ENCODE peak calls at places on chromosomes 3 and 15, in five cellular contexts. One of them, this sample, is unnamed.

GRCh38 chr15:57611938-57612337 is 20.2 kb downstream of the MYZAP start:
- DNase-seq in WERI-Rb-1: no peak
- DNase-seq in NCI-H2029 treated with DMSO at 0.1 percent for 48 hours: no peak
- DNase-seq in activated T-cell treated with anti-CD3 and anti-CD28 coated beads for 1 hour: no peak
- DNase-seq in NCI-H187: no peak
- DNase-seq in this sample: no peak

GRCh38 chr15:100726426-100727190 is 124.2 kb downstream of the ASB7 start:
- DNase-seq in WERI-Rb-1: no peak
- DNase-seq in NCI-H187: no peak
- DNase-seq in activated T-cell treated with anti-CD3 and anti-CD28 coated beads for 1 hour: no peak
- DNase-seq in NCI-H2029 treated with DMSO at 0.1 percent for 48 hours: no peak
- DNase-seq in this sample: no peak

GRCh38 chr3:159762238-159762637 is 226.4 kb upstream of the IL12A start:
- DNase-seq in WERI-Rb-1: no peak
- DNase-seq in activated T-cell treated with anti-CD3 and anti-CD28 coated beads for 1 hour: no peak
- DNase-seq in NCI-H187: no peak
- DNase-seq in NCI-H2029 treated with DMSO at 0.1 percent for 48 hours: no peak
- DNase-seq in this sample: no peak

GRCh38 chr3:153634683-153635082 is 472.7 kb downstream of the RAP2B start:
- DNase-seq in NCI-H187: no peak
- DNase-seq in NCI-H2029 treated with DMSO at 0.1 percent for 48 hours: no peak
- DNase-seq in WERI-Rb-1: no peak
- DNase-seq in activated T-cell treated with anti-CD3 and anti-CD28 coated beads for 1 hour: no peak
- DNase-seq in this sample: no peak

GRCh38 chr3:129369711-129370110 is 58.7 kb downstream of the EFCAB12 start:
- DNase-seq in NCI-H2029 treated with DMSO at 0.1 percent for 48 hours: no peak
- DNase-seq in WERI-Rb-1: no peak
- DNase-seq in activated T-cell treated with anti-CD3 and anti-CD28 coated beads for 1 hour: no peak
- DNase-seq in NCI-H187: no peak
- DNase-seq in this sample: no peak

GRCh38 chr3:57164606-57165573 is at the start of gene IL17RD:
- DNase-seq in NCI-H2029 treated with DMSO at 0.1 percent for 48 hours: peak
- DNase-seq in activated T-cell treated with anti-CD3 and anti-CD28 coated beads for 1 hour: peak
- DNase-seq in WERI-Rb-1: peak
- DNase-seq in NCI-H187: peak
- DNase-seq in this sample: peak

GRCh38 chr3:169410430-169410829 is 253.1 kb downstream of the MECOM start:
- DNase-seq in activated T-cell treated with anti-CD3 and anti-CD28 coated beads for 1 hour: no peak
- DNase-seq in NCI-H187: no peak
- DNase-seq in WERI-Rb-1: no peak
- DNase-seq in NCI-H2029 treated with DMSO at 0.1 percent for 48 hours: no peak
- DNase-seq in this sample: no peak

GRCh38 chr3:133691410-133692107 is 29.8 kb upstream of the TOPBP1 start:
- DNase-seq in NCI-H2029 treated with DMSO at 0.1 percent for 48 hours: no peak
- DNase-seq in activated T-cell treated with anti-CD3 and anti-CD28 coated beads for 1 hour: no peak
- DNase-seq in NCI-H187: no peak
- DNase-seq in WERI-Rb-1: no peak
- DNase-seq in this sample: no peak

GRCh38 chr3:51712963-51713362 is 6.1 kb downstream of the GRM2 start:
- DNase-seq in NCI-H2029 treated with DMSO at 0.1 percent for 48 hours: no peak
- DNase-seq in NCI-H187: no peak
- DNase-seq in WERI-Rb-1: no peak
- DNase-seq in activated T-cell treated with anti-CD3 and anti-CD28 coated beads for 1 hour: no peak
- DNase-seq in this sample: no peak

GRCh38 chr3:155603302-155603701 is 141.6 kb downstream of the PLCH1 start:
- DNase-seq in activated T-cell treated with anti-CD3 and anti-CD28 coated beads for 1 hour: no peak
- DNase-seq in NCI-H187: no peak
- DNase-seq in NCI-H2029 treated with DMSO at 0.1 percent for 48 hours: no peak
- DNase-seq in WERI-Rb-1: no peak
- DNase-seq in this sample: no peak

GRCh38 chr15:100973351-100974034 is 54.3 kb downstream of the LRRK1 start:
- DNase-seq in WERI-Rb-1: no peak
- DNase-seq in NCI-H2029 treated with DMSO at 0.1 percent for 48 hours: no peak
- DNase-seq in NCI-H187: no peak
- DNase-seq in activated T-cell treated with anti-CD3 and anti-CD28 coated beads for 1 hour: no peak
- DNase-seq in this sample: no peak

GRCh38 chr3:141275032-141275422 is 43.4 kb downstream of the PXYLP1 start:
- DNase-seq in NCI-H2029 treated with DMSO at 0.1 percent for 48 hours: no peak
- DNase-seq in activated T-cell treated with anti-CD3 and anti-CD28 coated beads for 1 hour: no peak
- DNase-seq in NCI-H187: no peak
- DNase-seq in WERI-Rb-1: no peak
- DNase-seq in this sample: no peak

GRCh38 chr3:112437146-112438022 is 61.9 kb downstream of the BTLA start:
- DNase-seq in activated T-cell treated with anti-CD3 and anti-CD28 coated beads for 1 hour: no peak
- DNase-seq in NCI-H2029 treated with DMSO at 0.1 percent for 48 hours: no peak
- DNase-seq in WERI-Rb-1: no peak
- DNase-seq in NCI-H187: no peak
- DNase-seq in this sample: no peak

GRCh38 chr3:4582634-4583033 is 89.5 kb downstream of the ITPR1 start:
- DNase-seq in NCI-H2029 treated with DMSO at 0.1 percent for 48 hours: no peak
- DNase-seq in WERI-Rb-1: no peak
- DNase-seq in NCI-H187: no peak
- DNase-seq in activated T-cell treated with anti-CD3 and anti-CD28 coated beads for 1 hour: no peak
- DNase-seq in this sample: no peak

GRCh38 chr3:76554717-76555116 is 485.2 kb upstream of the ROBO2 start:
- DNase-seq in WERI-Rb-1: no peak
- DNase-seq in activated T-cell treated with anti-CD3 and anti-CD28 coated beads for 1 hour: no peak
- DNase-seq in NCI-H187: no peak
- DNase-seq in NCI-H2029 treated with DMSO at 0.1 percent for 48 hours: no peak
- DNase-seq in this sample: no peak

GRCh38 chr3:154243353-154243752 is 80.9 kb downstream of the DHX36 start:
- DNase-seq in activated T-cell treated with anti-CD3 and anti-CD28 coated beads for 1 hour: no peak
- DNase-seq in WERI-Rb-1: no peak
- DNase-seq in NCI-H2029 treated with DMSO at 0.1 percent for 48 hours: no peak
- DNase-seq in NCI-H187: no peak
- DNase-seq in this sample: no peak

GRCh38 chr3:10747341-10747740 is 68.7 kb upstream of the SLC6A11 start:
- DNase-seq in WERI-Rb-1: no peak
- DNase-seq in NCI-H2029 treated with DMSO at 0.1 percent for 48 hours: no peak
- DNase-seq in NCI-H187: no peak
- DNase-seq in activated T-cell treated with anti-CD3 and anti-CD28 coated beads for 1 hour: no peak
- DNase-seq in this sample: no peak

GRCh38 chr3:123759311-123759710 is 124.8 kb downstream of the MYLK start:
- DNase-seq in NCI-H2029 treated with DMSO at 0.1 percent for 48 hours: no peak
- DNase-seq in WERI-Rb-1: no peak
- DNase-seq in activated T-cell treated with anti-CD3 and anti-CD28 coated beads for 1 hour: no peak
- DNase-seq in NCI-H187: no peak
- DNase-seq in this sample: no peak

GRCh38 chr3:102113421-102114041 is 264.2 kb downstream of the NFKBIZ start:
- DNase-seq in NCI-H187: no peak
- DNase-seq in NCI-H2029 treated with DMSO at 0.1 percent for 48 hours: no peak
- DNase-seq in WERI-Rb-1: no peak
- DNase-seq in activated T-cell treated with anti-CD3 and anti-CD28 coated beads for 1 hour: no peak
- DNase-seq in this sample: no peak

GRCh38 chr15:41936649-41937567 is 35.4 kb downstream of the EHD4 start:
- DNase-seq in NCI-H2029 treated with DMSO at 0.1 percent for 48 hours: no peak
- DNase-seq in NCI-H187: no peak
- DNase-seq in WERI-Rb-1: no peak
- DNase-seq in activated T-cell treated with anti-CD3 and anti-CD28 coated beads for 1 hour: peak
- DNase-seq in this sample: no peak

GRCh38 chr3:57145852-57146251 is 19.3 kb downstream of the IL17RD start:
- DNase-seq in NCI-H2029 treated with DMSO at 0.1 percent for 48 hours: no peak
- DNase-seq in activated T-cell treated with anti-CD3 and anti-CD28 coated beads for 1 hour: no peak
- DNase-seq in NCI-H187: no peak
- DNase-seq in WERI-Rb-1: no peak
- DNase-seq in this sample: no peak

GRCh38 chr3:181565416-181565815 is 146.3 kb upstream of the SOX2 start:
- DNase-seq in NCI-H2029 treated with DMSO at 0.1 percent for 48 hours: no peak
- DNase-seq in WERI-Rb-1: no peak
- DNase-seq in NCI-H187: no peak
- DNase-seq in activated T-cell treated with anti-CD3 and anti-CD28 coated beads for 1 hour: no peak
- DNase-seq in this sample: no peak

GRCh38 chr15:69537085-69537484 is 84.5 kb downstream of the RPLP1 start:
- DNase-seq in activated T-cell treated with anti-CD3 and anti-CD28 coated beads for 1 hour: no peak
- DNase-seq in WERI-Rb-1: no peak
- DNase-seq in NCI-H2029 treated with DMSO at 0.1 percent for 48 hours: no peak
- DNase-seq in NCI-H187: no peak
- DNase-seq in this sample: no peak

GRCh38 chr3:57933589-57933988 is 74.6 kb upstream of the FLNB start:
- DNase-seq in activated T-cell treated with anti-CD3 and anti-CD28 coated beads for 1 hour: no peak
- DNase-seq in NCI-H2029 treated with DMSO at 0.1 percent for 48 hours: no peak
- DNase-seq in NCI-H187: no peak
- DNase-seq in WERI-Rb-1: no peak
- DNase-seq in this sample: no peak

GRCh38 chr3:96619475-96619874 is 194.9 kb upstream of the EPHA6 start:
- DNase-seq in NCI-H187: no peak
- DNase-seq in activated T-cell treated with anti-CD3 and anti-CD28 coated beads for 1 hour: no peak
- DNase-seq in WERI-Rb-1: no peak
- DNase-seq in NCI-H2029 treated with DMSO at 0.1 percent for 48 hours: no peak
- DNase-seq in this sample: peak

GRCh38 chr3:72123908-72124441 is 339.0 kb upstream of the PROK2 start:
- DNase-seq in WERI-Rb-1: no peak
- DNase-seq in activated T-cell treated with anti-CD3 and anti-CD28 coated beads for 1 hour: no peak
- DNase-seq in NCI-H187: no peak
- DNase-seq in NCI-H2029 treated with DMSO at 0.1 percent for 48 hours: no peak
- DNase-seq in this sample: no peak

GRCh38 chr3:138692152-138692551 is 83.6 kb downstream of the FAIM start:
- DNase-seq in NCI-H2029 treated with DMSO at 0.1 percent for 48 hours: no peak
- DNase-seq in activated T-cell treated with anti-CD3 and anti-CD28 coated beads for 1 hour: no peak
- DNase-seq in NCI-H187: no peak
- DNase-seq in WERI-Rb-1: no peak
- DNase-seq in this sample: no peak

GRCh38 chr3:25542571-25543039 is 114.5 kb downstream of the RARB start:
- DNase-seq in NCI-H2029 treated with DMSO at 0.1 percent for 48 hours: no peak
- DNase-seq in NCI-H187: peak
- DNase-seq in activated T-cell treated with anti-CD3 and anti-CD28 coated beads for 1 hour: no peak
- DNase-seq in WERI-Rb-1: no peak
- DNase-seq in this sample: no peak

GRCh38 chr3:130468311-130468710 is 48.7 kb upstream of the COL6A6 start:
- DNase-seq in NCI-H2029 treated with DMSO at 0.1 percent for 48 hours: no peak
- DNase-seq in NCI-H187: no peak
- DNase-seq in activated T-cell treated with anti-CD3 and anti-CD28 coated beads for 1 hour: no peak
- DNase-seq in WERI-Rb-1: no peak
- DNase-seq in this sample: no peak

GRCh38 chr15:99015677-99016568 is 8.3 kb upstream of the PGPEP1L start:
- DNase-seq in activated T-cell treated with anti-CD3 and anti-CD28 coated beads for 1 hour: no peak
- DNase-seq in WERI-Rb-1: no peak
- DNase-seq in NCI-H2029 treated with DMSO at 0.1 percent for 48 hours: no peak
- DNase-seq in NCI-H187: no peak
- DNase-seq in this sample: no peak

GRCh38 chr3:115667175-115668065 is 44.1 kb downstream of the GAP43 start:
- DNase-seq in NCI-H187: no peak
- DNase-seq in WERI-Rb-1: no peak
- DNase-seq in activated T-cell treated with anti-CD3 and anti-CD28 coated beads for 1 hour: no peak
- DNase-seq in NCI-H2029 treated with DMSO at 0.1 percent for 48 hours: no peak
- DNase-seq in this sample: no peak